ENCODE peak calls at places on chromosomes 12 and 14, in seven cellular contexts. O is foreskin fibroblast; G is H1; U is Ammon's horn; T is amniotic epithelial cell; A is RPMI7951; L is activated CD8-positive, alpha-beta T cell treated with anti-CD3 and anti-CD28 coated beads, Interleukin-2, amount 10 ng/mL, durations not matched to agents 7 days and 5 days. D is an unnamed sample.

GRCh38 chr14:94042433-94043091 is 16.4 kb downstream of the OTUB2 start:
- DNase-seq in O (no peak), G (no peak), U (no peak), T (no peak), A (no peak), L (no peak), D (no peak)

GRCh38 chr14:92463141-92463540 is 50.4 kb upstream of the RIN3 start:
- DNase-seq in O (no peak), G (peak), U (no peak), T (no peak), A (no peak), L (peak), D (no peak)

GRCh38 chr12:94649349-94650142 is 811 bp downstream of the TMCC3 start:
- DNase-seq in O (peak), G (peak), U (peak), T (peak), A (peak), L (peak), D (peak)

GRCh38 chr12:63844391-63845341 is at the start of gene SRGAP1:
- DNase-seq in O (peak), G (no peak), U (peak), T (peak), A (peak), L (peak), D (peak)

GRCh38 chr14:98608071-98609060 is 663.6 kb downstream of the BCL11B start:
- DNase-seq in O (no peak), G (no peak), U (no peak), T (no peak), A (no peak), L (no peak), D (no peak)

GRCh38 chr12:128753438-128753837 is 70.3 kb downstream of the SLC15A4 start:
- DNase-seq in O (no peak), G (no peak), U (no peak), T (no peak), A (no peak), L (no peak), D (no peak)

GRCh38 chr12:123532808-123533649 is 490 bp downstream of the RILPL1 start:
- DNase-seq in O (peak), G (peak), U (peak), T (no peak), A (peak), L (peak), D (peak)

GRCh38 chr14:106843951-106844483 is 1317.6 kb downstream of the TMEM121 start:
- DNase-seq in O (no peak), G (no peak), U (peak), T (no peak), A (peak), L (peak), D (peak)

GRCh38 chr12:114355389-114356088 is 50.4 kb downstream of the TBX5 start:
- DNase-seq in O (no peak), G (peak), U (peak), T (no peak), A (peak), L (no peak), D (no peak)

GRCh38 chr12:70246580-70246979 is 3.3 kb downstream of the CNOT2 start:
- DNase-seq in O (no peak), G (no peak), U (no peak), T (no peak), A (no peak), L (no peak), D (no peak)

GRCh38 chr14:97602438-97603117 is 805.4 kb downstream of the VRK1 start:
- DNase-seq in O (no peak), G (no peak), U (no peak), T (no peak), A (no peak), L (peak), D (no peak)

GRCh38 chr14:101151930-101152310 is 248.4 kb upstream of the RTL1 start:
- DNase-seq in O (no peak), G (no peak), U (no peak), T (no peak), A (no peak), L (no peak), D (no peak)

GRCh38 chr12:110807640-110808039 is 39.1 kb upstream of the CCDC63 start:
- DNase-seq in O (no peak), G (no peak), U (no peak), T (no peak), A (no peak), L (no peak), D (no peak)

GRCh38 chr12:104603545-104603973 is 146.8 kb downstream of the CHST11 start:
- DNase-seq in O (peak), G (no peak), U (no peak), T (peak), A (peak), L (no peak), D (no peak)

GRCh38 chr12:59055204-59055839 is 135.0 kb upstream of the LRIG3 start:
- DNase-seq in O (peak), G (no peak), U (no peak), T (peak), A (peak), L (no peak), D (peak)

GRCh38 chr12:70590051-70590450 is 47.2 kb downstream of the PTPRB start:
- DNase-seq in O (peak), G (peak), U (peak), T (peak), A (peak), L (peak), D (peak)

GRCh38 chr12:105570944-105571343 is 240.5 kb downstream of the C12orf75 start:
- DNase-seq in O (no peak), G (no peak), U (no peak), T (no peak), A (no peak), L (no peak), D (no peak)

GRCh38 chr14:31578792-31579191 is 17.6 kb downstream of the NUBPL start:
- DNase-seq in O (no peak), G (no peak), U (no peak), T (no peak), A (no peak), L (no peak), D (no peak)

GRCh38 chr12:104536841-104537240 is 80.1 kb downstream of the CHST11 start:
- DNase-seq in O (no peak), G (no peak), U (no peak), T (no peak), A (no peak), L (no peak), D (no peak)

GRCh38 chr14:79704406-79704805 is 506.9 kb downstream of the DIO2 start:
- DNase-seq in O (no peak), G (no peak), U (no peak), T (no peak), A (no peak), L (no peak), D (no peak)

GRCh38 chr14:50333010-50333409 is 20.9 kb downstream of the DMAC2L start:
- DNase-seq in O (peak), G (no peak), U (no peak), T (peak), A (peak), L (no peak), D (no peak)

GRCh38 chr14:105410642-105411016 is 9.0 kb upstream of the MTA1 start:
- DNase-seq in O (no peak), G (no peak), U (no peak), T (no peak), A (no peak), L (no peak), D (no peak)

GRCh38 chr14:69242311-69243224 is 17.4 kb upstream of the GALNT16 start:
- DNase-seq in O (peak), G (peak), U (peak), T (peak), A (peak), L (peak), D (peak)

GRCh38 chr14:65585216-65585615 is 172.7 kb downstream of the FUT8 start:
- DNase-seq in O (no peak), G (no peak), U (no peak), T (no peak), A (no peak), L (no peak), D (no peak)

GRCh38 chr12:108379761-108380160 is 40.6 kb upstream of the CMKLR1 start:
- DNase-seq in O (no peak), G (no peak), U (no peak), T (no peak), A (peak), L (no peak), D (no peak)